ENCODE peak calls at places on chromosomes 12 and 14, in six cellular contexts. N is CD4-positive, CD25-positive, alpha-beta regulatory T cell; U is lower lobe of right lung; J is H1; A is sigmoid colon; D is fibroblast of lung. H is an unnamed sample.

GRCh38 chr12:2853626-2854025 is 3.2 kb downstream of the TEX52 start:
- DNase-seq in J (peak; percentile 82), D (peak; percentile 63), N (no peak), U (peak; percentile 84), A (peak; percentile 92), H (peak; percentile 99)

GRCh38 chr12:45518516-45519235 is 210.8 kb upstream of the ARID2 start:
- DNase-seq in U (no peak), N (peak; percentile 24), A (no peak), D (no peak), J (no peak), H (no peak)

GRCh38 chr12:122028601-122029560 is 7.2 kb downstream of the BCL7A start:
- DNase-seq in J (no peak), A (no peak), U (no peak), N (no peak), D (no peak), H (no peak)

GRCh38 chr12:107379852-107380567 is 286.7 kb upstream of the CRY1 start:
- DNase-seq in J (no peak), U (no peak), D (peak; percentile 47), N (no peak), A (no peak), H (no peak)

GRCh38 chr14:90388982-90389381 is 7.8 kb upstream of the CALM1 start:
- DNase-seq in J (no peak), N (no peak), A (no peak), U (no peak), D (peak; percentile 32), H (no peak)

GRCh38 chr12:26120561-26121274 is 4.1 kb downstream of the BHLHE41 start:
- DNase-seq in A (no peak), U (no peak), D (peak; percentile 56), N (no peak), J (no peak), H (no peak)

GRCh38 chr14:41925409-41925808 is 318.7 kb downstream of the LRFN5 start:
- DNase-seq in D (peak; percentile 2), A (no peak), U (no peak), N (no peak), J (no peak), H (no peak)

GRCh38 chr12:49515266-49515665 is 23.6 kb upstream of the KCNH3 start:
- DNase-seq in U (no peak), J (no peak), N (no peak), D (peak; percentile 91), A (no peak), H (no peak)

GRCh38 chr12:54578778-54579177 is 9.7 kb downstream of the PPP1R1A start:
- DNase-seq in J (no peak), N (no peak), U (no peak), D (no peak), A (no peak), H (no peak)

GRCh38 chr14:95519699-95520098 is 3.2 kb upstream of the SYNE3 start:
- DNase-seq in D (peak; percentile 84), J (no peak), N (peak; percentile 54), A (peak; percentile 90), U (peak; percentile 73), H (no peak)

GRCh38 chr14:44379292-44379977 is 127.6 kb downstream of the FSCB start:
- DNase-seq in A (no peak), U (no peak), N (no peak), D (no peak), J (no peak), H (no peak)

GRCh38 chr12:113980537-113981337 is 14.6 kb upstream of the RBM19 start:
- DNase-seq in A (no peak), N (no peak), U (no peak), J (peak; percentile 36), D (peak; percentile 55), H (peak; percentile 84)

GRCh38 chr14:61620130-61620946 is 75.0 kb upstream of the HIF1A start:
- DNase-seq in N (no peak), U (no peak), J (no peak), A (no peak), D (peak; percentile 96), H (no peak)

GRCh38 chr12:49979061-49979586 is 6.4 kb downstream of the AQP6 start:
- DNase-seq in J (no peak), A (no peak), U (no peak), D (no peak), N (no peak), H (no peak)

GRCh38 chr14:102220031-102220430 is 80.3 kb downstream of the WDR20 start:
- DNase-seq in D (no peak), J (no peak), U (no peak), N (no peak), A (no peak), H (no peak)

DNA sequence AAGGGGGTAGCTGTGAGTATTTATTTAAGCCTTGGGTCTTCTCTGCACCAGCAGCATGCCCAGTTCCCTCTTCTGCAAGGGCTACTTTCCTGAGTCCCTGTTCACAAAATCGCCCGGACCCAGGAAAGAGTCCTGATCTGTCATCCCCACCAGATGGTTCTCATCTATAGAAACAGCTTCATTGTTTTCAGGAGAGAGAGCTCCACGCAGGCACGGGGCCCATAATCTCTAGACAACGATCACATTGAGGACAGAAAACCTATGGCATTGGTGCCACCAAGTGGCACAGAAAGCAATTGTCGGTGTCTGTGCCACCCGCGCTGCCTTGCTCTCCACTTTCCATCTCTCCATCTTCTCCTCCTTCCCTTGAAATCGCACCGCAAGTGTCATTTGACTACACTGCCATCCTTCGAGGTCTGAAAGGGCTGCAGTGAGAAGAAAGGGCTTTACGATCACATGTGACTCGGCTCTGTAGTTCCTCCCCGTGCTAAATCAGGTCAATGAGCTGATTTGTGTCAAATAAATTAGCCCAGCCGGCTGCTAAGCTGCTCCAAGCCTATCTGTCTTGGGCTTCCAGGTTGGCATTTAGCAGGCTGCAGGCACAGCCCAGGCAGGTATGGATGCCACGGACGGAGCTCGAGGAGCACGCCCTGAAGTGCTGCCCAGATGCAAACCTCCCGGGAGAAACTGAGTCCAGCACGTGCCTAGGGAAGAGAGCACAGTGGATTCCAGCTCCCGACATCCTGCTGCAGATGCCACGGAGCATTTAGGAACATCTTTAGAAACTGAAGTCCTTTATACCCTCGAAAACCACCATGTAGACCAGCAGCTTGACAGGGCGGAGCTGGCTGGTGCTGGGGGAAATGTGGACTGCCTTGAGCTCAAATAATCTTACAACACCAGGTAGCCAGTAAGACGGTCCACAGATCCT is 28.8 kb downstream of the SPRING1 start:
- DNase-seq in A (no peak), D (peak; percentile 36), J (no peak), N (peak; percentile 10), U (no peak), H (no peak)
- H3K4me3 ChIP-seq in A (no peak overlapping the region), D (peak overlapping the region; percentile 9), J (no peak overlapping the region), N (peak overlapping the region; percentile 13), U (peak overlapping the region; percentile 22), H (no peak overlapping the region)

DNA sequence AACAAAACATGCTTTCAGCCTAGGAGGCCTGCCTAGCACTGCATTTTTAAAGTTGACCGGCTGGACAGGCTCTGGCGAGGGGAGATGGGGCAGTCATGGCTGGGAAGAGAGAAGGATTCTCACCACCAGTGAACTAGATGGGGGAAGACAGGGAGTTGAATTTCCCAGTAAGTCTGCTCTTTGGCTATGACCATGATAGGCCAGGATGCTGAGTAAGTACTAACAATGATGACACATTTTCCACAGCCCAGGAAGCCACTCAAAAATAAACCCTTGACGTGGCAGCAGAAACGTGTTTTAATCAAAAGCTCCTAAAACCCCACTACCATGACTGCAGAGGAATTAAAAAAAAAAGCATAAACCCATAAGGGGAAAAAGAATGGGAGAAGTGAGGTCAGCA is 19.0 kb downstream of the KCTD10 start:
- DNase-seq in J (no peak), D (peak; percentile 89), N (no peak), U (no peak), A (no peak), H (no peak)
- H3K4me1 ChIP-seq in J (peaks cover 46% of the 10 kb centered on the region), D (peaks cover 47% of the 10 kb centered on the region), N (peaks cover 3% of the 10 kb centered on the region), U (peaks cover 63% of the 10 kb centered on the region), A (peaks cover 74% of the 10 kb centered on the region), H (peaks cover 29% of the 10 kb centered on the region)

GRCh38 chr14:88553886-88554457 is 835 bp downstream of the PTPN21 start:
- DNase-seq in D (peak; percentile 32), A (no peak), U (no peak), N (no peak), J (no peak), H (no peak)

GRCh38 chr14:88551094-88551870 is 3.5 kb downstream of the PTPN21 start:
- DNase-seq in A (peak; percentile 91), N (no peak), J (no peak), U (peak; percentile 81), D (peak; percentile 82), H (no peak)

GRCh38 chr14:88554458-88555286 is at the start of gene PTPN21:
- DNase-seq in A (peak; percentile 88), J (no peak), N (peak; percentile 7), D (peak; percentile 76), U (peak; percentile 83), H (no peak)

GRCh38 chr14:88551936-88552565 is 2.8 kb downstream of the PTPN21 start:
- DNase-seq in A (peak; percentile 69), N (no peak), J (no peak), U (no peak), D (peak; percentile 34), H (no peak)

GRCh38 chr14:88552859-88553258 is 1.9 kb downstream of the PTPN21 start:
- DNase-seq in U (no peak), A (no peak), J (no peak), N (no peak), D (no peak), H (no peak)
- H3K4me3 ChIP-seq in U (peak overlapping the region; percentile 76), A (no peak overlapping the region), J (no peak overlapping the region), N (no peak overlapping the region), D (peak overlapping the region; percentile 72), H (no peak overlapping the region)

GRCh38 chr14:36507847-36508417 is 12.1 kb downstream of the NKX2-1 start:
- DNase-seq in J (no peak), U (no peak), A (no peak), N (no peak), D (no peak), H (no peak)

GRCh38 chr14:36505193-36505815 is 14.7 kb downstream of the NKX2-1 start:
- DNase-seq in D (no peak), N (no peak), J (no peak), U (peak; percentile 73), A (no peak), H (no peak)

GRCh38 chr14:36508418-36509051 is 11.5 kb downstream of the NKX2-1 start:
- DNase-seq in N (no peak), A (no peak), D (no peak), J (no peak), U (peak; percentile 78), H (no peak)

GRCh38 chr14:36505892-36506731 is 13.9 kb downstream of the NKX2-1 start:
- DNase-seq in U (peak; percentile 69), D (no peak), A (no peak), N (no peak), J (no peak), H (no peak)

DNA sequence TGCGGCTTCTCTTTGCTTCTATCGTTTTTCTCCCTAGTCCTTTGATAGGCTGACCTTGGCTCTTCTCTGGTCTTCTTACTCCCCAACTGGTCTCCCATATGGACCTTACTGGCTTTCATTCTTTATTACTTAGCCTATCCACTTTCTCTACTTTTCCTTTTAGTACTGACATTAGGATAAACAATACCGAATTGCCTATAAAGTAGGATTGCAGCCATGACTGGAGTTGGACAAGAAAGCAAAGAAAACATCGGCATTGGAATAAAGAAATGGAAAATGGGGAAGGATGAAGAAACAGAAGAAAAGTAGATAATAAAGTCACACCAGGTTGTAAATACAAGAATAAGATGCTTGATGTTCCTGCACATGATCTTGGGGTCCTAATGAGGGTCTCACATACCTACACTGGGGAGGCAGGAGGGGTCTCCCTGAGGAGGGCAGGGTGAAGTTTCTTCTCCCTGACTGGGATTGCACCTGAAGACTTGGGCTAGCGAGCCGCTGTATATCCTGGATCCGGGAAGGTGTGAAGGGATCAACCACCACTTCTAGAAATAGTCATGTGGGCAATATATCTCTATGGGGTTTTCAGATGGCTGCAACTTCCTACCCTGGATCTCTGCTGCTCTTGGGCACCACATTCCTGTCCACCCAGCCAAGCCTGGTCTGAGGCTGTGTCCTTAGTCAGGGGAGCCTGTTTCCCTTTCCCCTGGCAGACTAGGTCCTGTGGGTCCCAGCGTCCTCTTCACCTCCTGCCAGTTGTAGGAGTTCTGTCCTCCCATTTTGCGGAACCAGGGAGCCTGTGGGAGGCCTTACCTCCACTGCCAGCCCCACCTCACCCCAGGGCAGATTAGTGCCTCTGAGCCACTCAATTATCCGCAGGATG is 13.1 kb downstream of the NKX2-1 start:
- DNase-seq in U (peak; percentile 50), D (no peak), J (no peak), A (no peak), N (no peak), H (no peak)
- H3K4me1 ChIP-seq in U (peaks cover 10% of the 10 kb centered on the region), D (no peaks in the 10 kb centered on the region), J (peaks cover 14% of the 10 kb centered on the region), A (peaks cover 24% of the 10 kb centered on the region), N (no peaks in the 10 kb centered on the region), H (peaks cover 2% of the 10 kb centered on the region)